ENCODE peak calls at places on chromosomes 13 and 19, in six cellular contexts. X is PC-3, R is astrocyte, A is mesenchymal stem cell, I is H1, P is neuronal stem cell. G is an unnamed sample. For H3K4me1, the result is how much of the 10 kb centered on the place peaks cover.

GRCh38 chr19:20928371-20928770 is 5.3 kb downstream of the ZNF85 start:
- DNase-seq in X (no peak), R (peak), I (peak), P (no peak), A (no peak), G (peak)

GRCh38 chr13:30708541-30708940 is 26.8 kb upstream of the ALOX5AP start:
- DNase-seq in A (peak), I (no peak), P (no peak), X (no peak), R (peak), G (peak)

GRCh38 chr13:72542241-72542640 is 185.2 kb downstream of the MZT1 start:
- DNase-seq in X (no peak), P (no peak), R (no peak), I (no peak), A (no peak), G (no peak)

GRCh38 chr19:18865973-18866799 is 29.8 kb downstream of the CERS1 start:
- DNase-seq in P (peak), R (no peak), X (peak), I (peak), A (peak), G (peak)

GRCh38 chr19:38647966-38648788 is 728 bp downstream of the ACTN4 start:
- DNase-seq in X (no peak), A (peak), R (no peak), P (no peak), I (no peak), G (peak)

GRCh38 chr13:51978836-51979556 is 32.3 kb downstream of the ATP7B start:
- DNase-seq in X (no peak), P (no peak), R (no peak), I (no peak), A (no peak), G (no peak)

GRCh38 chr13:90826688-90827087 is 520.8 kb upstream of the MIR17HG start:
- DNase-seq in X (no peak), I (no peak), R (no peak), A (no peak), P (no peak), G (no peak)

GRCh38 chr19:57830071-57830602 is at the start of gene ZNF587B:
- DNase-seq in I (peak), P (peak), X (peak), A (peak), R (peak), G (peak)

GRCh38 chr13:111282425-111282824 is 38.0 kb upstream of the TEX29 start:
- DNase-seq in P (no peak), A (no peak), X (no peak), I (no peak), R (no peak), G (no peak)

GRCh38 chr13:75226755-75227435 is 255.1 kb downstream of the TBC1D4 start:
- DNase-seq in A (peak), I (no peak), P (no peak), X (peak), R (peak), G (peak)

GRCh38 chr19:40614595-40615411 is 13.6 kb downstream of the LTBP4 start:
- DNase-seq in X (peak), A (peak), P (peak), I (peak), R (peak), G (peak)

GRCh38 chr19:39913682-39914333 is 20.6 kb downstream of the FCGBP start:
- DNase-seq in R (no peak), P (no peak), I (no peak), X (no peak), A (no peak), G (no peak)

GRCh38 chr13:68304287-68304893 is 1074.3 kb upstream of the PCDH9 start:
- DNase-seq in A (peak), X (peak), P (peak), I (no peak), R (peak), G (peak)

GRCh38 chr19:32265991-32266390 is 79.4 kb upstream of the ZNF507 start:
- DNase-seq in R (no peak), P (peak), I (no peak), X (no peak), A (no peak), G (no peak)

GRCh38 chr19:10045371-10045770 is 32.1 kb downstream of the RDH8 start:
- DNase-seq in R (no peak), I (no peak), X (no peak), A (no peak), P (no peak), G (no peak)

GRCh38 chr19:18062043-18062442 is 24.7 kb downstream of the IL12RB1 start:
- DNase-seq in A (no peak), I (no peak), P (no peak), R (no peak), X (no peak), G (no peak)

GRCh38 chr13:28530729-28531194 is 35.8 kb upstream of the FLT1 start:
- DNase-seq in A (peak), R (no peak), X (peak), P (no peak), I (no peak), G (peak)

GRCh38 chr19:8000298-8001038 is 5.0 kb downstream of the ELAVL1 start:
- DNase-seq in P (no peak), A (no peak), I (no peak), X (no peak), R (no peak), G (no peak)

GRCh38 chr19:50899549-50899948 is 11.6 kb downstream of the KLK4 start:
- DNase-seq in X (no peak), R (no peak), A (no peak), P (no peak), I (no peak), G (no peak)

GRCh38 chr13:84126671-84127171 is 244.4 kb upstream of the SLITRK1 start:
- DNase-seq in P (no peak), A (no peak), R (peak), I (no peak), X (no peak), G (no peak)

GRCh38 chr19:23482829-23483228 is 87.6 kb upstream of the ZNF91 start:
- DNase-seq in P (no peak), R (no peak), I (no peak), A (no peak), X (peak), G (no peak)

GRCh38 chr13:32976046-32976781 is 40.0 kb upstream of the KL start:
- DNase-seq in P (no peak), I (no peak), R (no peak), A (no peak), X (no peak), G (no peak)

GRCh38 chr13:39106216-39106995 is 68.2 kb downstream of the NHLRC3 start:
- DNase-seq in A (no peak), P (no peak), X (no peak), I (no peak), R (no peak), G (no peak)

GRCh38 chr19:18844806-18845329 is 13.1 kb downstream of the UPF1 start:
- DNase-seq in R (no peak), I (no peak), P (no peak), A (no peak), X (no peak), G (no peak)

GRCh38 chr13:93344048-93344447 is 117.4 kb downstream of the GPC6 start:
- DNase-seq in P (no peak), I (no peak), R (no peak), A (no peak), X (no peak), G (no peak)

GRCh38 chr19:58497634-58498170 is 14.1 kb downstream of the SLC27A5 start:
- DNase-seq in R (no peak), P (no peak), X (no peak), I (no peak), A (no peak), G (no peak)

GRCh38 chr13:63190219-63190618 is 1774.6 kb upstream of the PCDH20 start:
- DNase-seq in R (peak), P (no peak), A (peak), X (no peak), I (no peak), G (peak)

GRCh38 chr13:102704238-102704750 is 9.4 kb upstream of the METTL21C start:
- DNase-seq in P (no peak), I (no peak), X (peak), A (no peak), R (no peak), G (no peak)

GRCh38 chr19:43622956-43623355 is 3.5 kb upstream of the ZNF428 start:
- DNase-seq in A (no peak), X (no peak), R (no peak), I (no peak), P (no peak), G (no peak)

GRCh38 chr19:43622070-43622469 is 2.6 kb upstream of the ZNF428 start:
- DNase-seq in I (no peak), X (no peak), R (no peak), A (no peak), P (no peak), G (no peak)

GRCh38 chr19:43619262-43620060 is at the start of gene ZNF428:
- DNase-seq in P (peak), A (peak), X (peak), I (peak), R (peak), G (peak)

GRCh38 chr19:43618921-43619261 is 538 bp downstream of the ZNF428 start:
- DNase-seq in A (no peak), I (no peak), R (no peak), X (peak), P (no peak), G (peak)

DNA sequence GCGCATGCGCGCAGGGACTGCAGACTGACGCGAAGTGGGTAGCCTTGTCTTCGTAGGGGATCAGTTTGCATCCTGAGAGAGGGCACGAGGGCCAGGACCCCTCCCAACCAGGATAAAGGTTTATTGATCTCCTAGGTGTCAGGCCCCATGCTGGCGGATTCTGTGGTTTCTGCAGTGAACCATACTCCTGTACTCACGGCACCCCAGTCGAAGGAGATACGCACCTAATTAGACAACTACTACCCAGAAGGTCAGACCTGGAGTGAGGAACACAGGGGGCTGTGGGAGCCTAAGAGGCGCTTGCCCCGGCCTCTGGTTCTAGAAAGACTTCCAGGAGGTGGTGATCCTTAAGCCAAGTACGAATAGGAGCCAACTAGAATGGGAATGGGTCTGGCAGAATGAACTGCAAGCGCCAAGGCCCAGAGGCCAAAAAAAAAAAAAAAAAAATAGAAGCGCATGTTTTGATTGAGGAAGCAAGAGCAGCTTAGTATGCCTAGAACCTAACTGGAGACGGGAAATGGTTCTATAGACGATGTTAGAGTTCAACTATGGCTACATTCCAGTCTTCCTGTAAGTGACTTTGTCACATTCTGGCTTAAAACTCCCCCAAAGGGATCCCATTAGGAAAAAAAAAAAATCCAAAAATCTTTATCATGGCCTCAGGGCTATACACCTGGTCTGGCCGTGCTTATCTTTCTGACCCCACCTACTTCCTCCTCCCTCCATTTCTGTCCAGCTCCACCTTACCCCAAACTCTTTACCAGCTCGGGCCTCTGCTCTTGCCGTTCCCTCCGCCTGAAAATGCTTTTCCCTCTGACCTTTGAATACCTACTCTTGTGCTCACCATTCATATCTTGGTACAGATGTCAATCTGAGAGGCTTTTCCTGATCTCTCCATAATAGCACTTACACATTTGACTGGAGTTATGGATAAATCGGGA is 902 bp upstream of the ZNF428 start:
- DNase-seq in I (no peak), R (no peak), P (no peak), A (no peak), X (no peak), G (no peak)
- H2AFZ ChIP-seq in I (no peak), R (peak), P (peak), A (peak), X (peak), G (peak)

GRCh38 chr19:41956621-41957020 is 2.5 kb downstream of the RABAC1 start:
- DNase-seq in A (no peak), X (no peak), R (no peak), P (no peak), I (no peak), G (no peak)
- H3K9ac ChIP-seq in A (no peak), X (no peak), R (no peak), P (peak), I (no peak), G (no peak)

GRCh38 chr19:3397266-3398022 is 31.1 kb downstream of the NFIC start:
- DNase-seq in P (no peak), X (no peak), R (no peak), I (peak), A (peak), G (peak)

GRCh38 chr19:3401004-3401768 is 34.8 kb downstream of the NFIC start:
- DNase-seq in R (no peak), I (no peak), A (no peak), X (no peak), P (no peak), G (no peak)

GRCh38 chr19:3398114-3398899 is 31.9 kb downstream of the NFIC start:
- DNase-seq in X (no peak), A (peak), P (no peak), I (no peak), R (no peak), G (peak)

GRCh38 chr19:3396881-3397265 is 30.5 kb downstream of the NFIC start:
- DNase-seq in I (no peak), X (no peak), P (no peak), A (no peak), R (no peak), G (peak)

DNA sequence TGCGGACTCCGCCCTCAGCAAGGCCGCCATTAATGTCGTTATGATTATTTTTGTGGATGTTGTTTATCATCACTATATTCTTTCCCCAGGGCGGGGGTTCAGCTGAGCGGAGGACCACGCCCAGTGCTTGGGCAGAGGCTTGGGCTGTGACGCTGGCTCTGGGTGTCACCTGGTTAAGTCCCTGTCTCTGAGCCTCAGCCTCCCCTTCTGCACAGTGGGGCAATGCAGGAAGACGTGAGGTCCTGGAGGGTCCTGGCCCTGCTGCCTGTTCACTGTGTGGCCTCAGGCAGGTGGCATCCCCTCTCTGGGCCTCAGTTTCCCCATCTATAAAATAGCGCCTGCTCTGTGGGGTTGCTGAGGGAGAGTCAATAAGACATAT is 32.5 kb downstream of the NFIC start:
- DNase-seq in A (no peak), X (no peak), R (no peak), P (no peak), I (no peak), G (no peak)
- H3K4me1 ChIP-seq in A (under half), X (under half), R (under half), P (under half), I (under half), G (under half)

DNA sequence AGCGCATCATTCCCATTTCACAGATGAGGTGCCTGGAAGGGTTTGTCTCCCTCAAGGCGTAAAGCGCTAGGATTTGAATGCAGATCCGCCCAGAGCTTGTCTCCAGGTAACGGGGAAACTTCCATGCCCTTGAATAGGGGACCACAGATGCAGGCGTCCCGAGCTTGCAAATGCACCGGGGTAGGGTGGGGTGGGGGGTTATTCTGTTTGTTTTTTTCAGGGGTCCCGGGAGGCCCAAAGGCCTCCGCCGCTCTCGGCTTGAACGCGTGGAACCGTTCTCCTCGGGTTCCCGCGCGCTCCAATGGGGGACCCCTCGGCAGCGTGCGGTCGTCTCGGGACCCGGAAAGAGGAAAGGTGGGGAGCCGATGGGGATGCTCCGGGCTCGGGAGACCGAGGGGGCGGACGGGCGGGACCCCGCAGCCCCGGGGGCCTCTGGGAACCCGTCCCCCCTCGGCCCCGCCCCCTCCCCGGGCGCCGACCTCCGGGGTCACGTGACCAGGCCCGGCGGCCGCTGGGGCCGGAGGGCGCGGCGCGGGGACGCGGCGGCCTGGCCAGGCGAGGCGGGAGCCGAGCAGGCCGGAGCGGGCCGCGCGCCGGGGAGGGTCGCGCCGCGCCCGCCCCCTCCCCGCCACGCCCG is at the start of gene PKN1:
- DNase-seq in I (peak), X (peak), P (peak), A (no peak), R (no peak), G (peak)
- H2AFZ ChIP-seq in I (peak), X (peak), P (peak), A (peak), R (peak), G (peak)

DNA sequence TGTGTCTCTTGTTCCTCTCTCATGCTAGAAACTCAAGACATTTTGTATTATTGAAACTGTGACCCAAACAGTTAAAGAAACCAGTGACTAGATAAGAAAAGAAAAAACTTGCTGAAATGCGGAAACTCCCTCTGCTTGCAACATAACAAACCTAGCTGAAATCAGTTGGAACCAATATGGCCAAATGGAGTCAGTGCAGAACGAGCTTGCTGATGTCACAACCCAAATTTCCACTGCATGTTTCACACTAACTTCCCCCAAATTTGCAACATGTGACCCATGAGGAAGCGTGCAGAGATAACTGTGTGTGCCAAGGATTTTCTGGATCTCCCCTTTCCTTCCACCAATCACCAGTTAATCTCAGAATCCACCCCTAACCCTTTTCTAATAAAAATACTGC is 208.0 kb downstream of the DLEU7 start:
- DNase-seq in A (peak), X (no peak), R (no peak), P (no peak), I (no peak), G (peak)
- H3K9ac ChIP-seq in A (peak), X (no peak), R (no peak), P (no peak), I (no peak), G (no peak)

DNA sequence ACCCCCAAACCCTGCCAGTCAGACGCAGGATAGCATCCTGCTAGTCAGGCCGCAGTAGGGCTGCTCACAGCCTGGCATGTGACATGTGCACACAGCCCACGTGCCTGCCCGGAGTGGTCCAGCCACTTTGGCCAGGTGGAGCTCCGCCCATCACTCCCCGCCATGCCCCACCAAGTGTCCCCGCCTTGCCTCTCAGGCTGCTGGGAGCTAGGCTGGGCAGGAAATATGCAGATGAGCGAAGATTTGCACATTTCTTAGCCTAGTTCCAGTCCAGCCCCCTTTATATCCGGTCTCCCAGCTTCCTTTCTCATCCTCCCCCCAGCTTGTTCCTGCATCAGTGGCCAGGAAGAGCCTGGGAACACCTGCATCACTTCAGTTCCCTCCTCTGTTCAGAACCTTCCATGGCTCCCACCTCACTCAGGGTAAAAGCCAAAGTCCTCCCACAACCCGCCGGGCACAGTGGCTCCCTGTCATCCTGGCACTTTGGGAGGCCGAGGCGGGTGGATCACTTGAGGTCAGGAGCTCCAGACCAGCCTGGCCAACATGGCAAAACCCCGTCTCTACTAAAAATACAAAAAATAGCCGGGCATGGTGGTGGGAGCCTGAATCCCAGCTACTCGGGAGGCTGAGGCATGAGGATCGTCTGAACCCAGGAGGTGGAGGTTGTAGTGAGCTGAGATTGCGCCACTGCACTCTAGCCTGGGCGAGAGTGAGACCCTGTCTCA is 2.3 kb upstream of the DOCK6 start:
- DNase-seq in R (no peak), P (no peak), A (no peak), I (peak), X (no peak), G (no peak)
- H3K4me1 ChIP-seq in R (under half), P (under half), A (under half), I (under half), X (under half), G (under half)